ENCODE peak calls at places on chromosomes 11 and 22, in nine cellular contexts. P is WERI-Rb-1, A is nephron progenitor cell, K is A549, H is lung, B is BE2C, T is fibroblast of mammary gland, U is left ventricle myocardium inferior, C is heart left ventricle. I is an unnamed sample.

GRCh38 chr11:62592989-62593421 is 1.7 kb upstream of the TUT1 start:
- DNase-seq in P (no peak), A (no peak), K (no peak), H (no peak), B (no peak), T (no peak), U (no peak), C (no peak), I (no peak)

GRCh38 chr11:11876458-11876857 is 34.7 kb downstream of the USP47 start:
- DNase-seq in P (no peak), A (no peak), K (peak), H (no peak), B (peak), T (peak), U (no peak), C (no peak), I (no peak)

GRCh38 chr11:11975201-11976092 is 33.0 kb downstream of the DKK3 start:
- DNase-seq in P (peak), A (no peak), K (no peak), H (no peak), B (no peak), T (no peak), U (no peak), C (no peak), I (no peak)

GRCh38 chr11:69938206-69938605 is 119.0 kb upstream of the FGF3 start:
- DNase-seq in P (no peak), A (no peak), K (no peak), H (no peak), B (no peak), T (no peak), U (peak), C (no peak), I (no peak)

GRCh38 chr22:22520667-22521602 is 865 bp upstream of the ZNF280A start:
- DNase-seq in P (no peak), A (no peak), K (no peak), H (no peak), B (no peak), T (no peak), U (no peak), C (no peak), I (no peak)

GRCh38 chr11:66026017-66026529 is at the start of gene CATSPER1:
- DNase-seq in P (no peak), A (no peak), K (no peak), H (no peak), B (no peak), T (no peak), U (no peak), C (no peak), I (no peak)

GRCh38 chr11:94729352-94729751 is 38.8 kb upstream of the AMOTL1 start:
- DNase-seq in P (no peak), A (no peak), K (no peak), H (no peak), B (no peak), T (no peak), U (no peak), C (no peak), I (no peak)

GRCh38 chr11:68749501-68750196 is 1.7 kb downstream of the TESMIN start:
- DNase-seq in P (no peak), A (no peak), K (no peak), H (no peak), B (no peak), T (peak), U (no peak), C (no peak), I (no peak)

GRCh38 chr11:3222941-3223905 is 4.6 kb upstream of the MRGPRG start:
- DNase-seq in P (no peak), A (no peak), K (no peak), H (no peak), B (no peak), T (no peak), U (no peak), C (no peak), I (no peak)

GRCh38 chr11:44619931-44620725 is 54.7 kb downstream of the CD82 start:
- DNase-seq in P (peak), A (no peak), K (no peak), H (peak), B (no peak), T (no peak), U (peak), C (peak), I (peak)

GRCh38 chr11:74018331-74019005 is 9.6 kb upstream of the UCP3 start:
- DNase-seq in P (no peak), A (no peak), K (no peak), H (peak), B (no peak), T (peak), U (peak), C (peak), I (no peak)

GRCh38 chr11:93775289-93775688 is 8.8 kb upstream of the MED17 start:
- DNase-seq in P (peak), A (peak), K (peak), H (no peak), B (peak), T (no peak), U (no peak), C (no peak), I (no peak)

GRCh38 chr11:94271885-94272372 is 32.5 kb upstream of the IZUMO1R start:
- DNase-seq in P (no peak), A (no peak), K (no peak), H (no peak), B (no peak), T (no peak), U (no peak), C (no peak), I (no peak)

GRCh38 chr22:46185263-46185662 is 34.9 kb downstream of the PPARA start:
- DNase-seq in P (no peak), A (no peak), K (no peak), H (no peak), B (no peak), T (no peak), U (no peak), C (no peak), I (no peak)

GRCh38 chr11:9990221-9990973 is 303.6 kb downstream of the SBF2 start:
- DNase-seq in P (no peak), A (no peak), K (peak), H (no peak), B (no peak), T (peak), U (no peak), C (no peak), I (no peak)

GRCh38 chr22:47199261-47199948 is 437.0 kb downstream of the TBC1D22A start:
- DNase-seq in P (no peak), A (no peak), K (no peak), H (peak), B (no peak), T (no peak), U (no peak), C (peak), I (peak)

GRCh38 chr11:57276169-57276854 is 39.3 kb upstream of the APLNR start:
- DNase-seq in P (no peak), A (no peak), K (no peak), H (no peak), B (no peak), T (no peak), U (no peak), C (no peak), I (no peak)

GRCh38 chr11:64313491-64314145 is 3.7 kb downstream of the TRMT112 start:
- DNase-seq in P (no peak), A (no peak), K (no peak), H (no peak), B (no peak), T (peak), U (peak), C (peak), I (no peak)

GRCh38 chr11:2886936-2887335 is 1.4 kb upstream of the CDKN1C start:
- DNase-seq in P (no peak), A (no peak), K (no peak), H (no peak), B (no peak), T (no peak), U (no peak), C (no peak), I (no peak)

GRCh38 chr22:29723766-29724165 is 4.0 kb downstream of the CABP7 start:
- DNase-seq in P (no peak), A (no peak), K (no peak), H (no peak), B (no peak), T (no peak), U (no peak), C (no peak), I (no peak)

GRCh38 chr22:29727248-29727551 is 7.4 kb downstream of the CABP7 start:
- DNase-seq in P (peak), A (peak), K (peak), H (no peak), B (peak), T (peak), U (peak), C (no peak), I (no peak)

GRCh38 chr22:29724843-29725242 is 5.0 kb downstream of the CABP7 start:
- DNase-seq in P (no peak), A (no peak), K (no peak), H (no peak), B (no peak), T (no peak), U (no peak), C (no peak), I (no peak)

GRCh38 chr22:29726512-29727247 is 6.9 kb downstream of the CABP7 start:
- DNase-seq in P (no peak), A (no peak), K (no peak), H (no peak), B (no peak), T (peak), U (no peak), C (no peak), I (no peak)

DNA sequence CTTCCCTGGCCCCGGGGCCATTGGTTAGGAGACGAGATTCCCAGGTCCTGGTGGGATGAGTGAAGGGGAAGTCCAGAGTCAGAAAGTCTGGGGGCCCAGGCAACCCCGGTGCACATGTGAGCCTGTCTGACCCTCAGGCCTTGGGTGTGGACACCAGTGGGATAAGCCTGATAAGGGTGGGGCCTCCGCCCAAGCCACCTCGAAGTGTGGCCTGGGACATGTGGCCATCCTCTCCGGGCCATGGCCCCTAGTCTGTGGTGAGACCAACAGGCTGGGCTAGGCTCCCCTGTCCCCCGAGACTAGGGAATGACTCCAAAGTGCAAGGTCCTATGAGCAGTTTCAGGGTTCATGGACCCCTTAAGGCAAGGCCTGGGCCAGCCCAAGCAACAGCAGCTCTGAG is 6.3 kb downstream of the CABP7 start:
- DNase-seq in P (no peak), A (no peak), K (no peak), H (no peak), B (no peak), T (no peak), U (no peak), C (no peak), I (no peak)
- TF ChIP-seq CTCF in P (no peak), A (no peak), K (no peak), H (no peak), B (no peak), T (no peak), U (no peak), C (no peak), I (no peak)

GRCh38 chr11:116895053-116895757 is 57.8 kb upstream of the APOA1 start:
- DNase-seq in P (peak), A (peak), K (peak), H (no peak), B (peak), T (no peak), U (no peak), C (peak), I (no peak)
- TF ChIP-seq CTCF in P (peak), A (peak), K (no peak), H (no peak), B (peak), T (peak), U (peak), C (peak), I (no peak)

DNA sequence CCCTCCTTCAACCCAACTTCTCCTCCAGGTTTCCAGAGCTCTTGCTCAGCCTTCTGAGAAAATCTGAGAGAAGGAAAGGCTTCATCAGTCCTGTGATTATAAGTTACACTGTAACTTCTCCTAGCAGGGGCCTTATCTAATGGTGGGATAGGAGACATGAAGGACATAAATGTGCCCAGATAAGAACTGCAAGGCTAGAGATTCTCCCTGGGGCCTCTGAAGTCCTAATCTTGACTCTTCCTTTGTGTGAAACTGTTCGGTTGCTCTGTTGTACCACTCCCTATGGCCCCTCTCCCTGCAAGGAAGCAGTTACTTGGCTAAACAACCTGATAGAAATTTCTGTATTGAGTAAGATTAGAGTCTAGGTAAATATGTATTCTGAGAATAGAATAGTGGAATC is 780.9 kb downstream of the ETS1 start:
- DNase-seq in P (no peak), A (no peak), K (no peak), H (no peak), B (no peak), T (no peak), U (no peak), C (no peak), I (no peak)
- TF ChIP-seq CTCF in P (no peak), A (no peak), K (no peak), H (no peak), B (no peak), T (no peak), U (no peak), C (no peak), I (no peak)

GRCh38 chr11:131906963-131907362 is 536.5 kb downstream of the NTM start:
- DNase-seq in P (no peak), A (no peak), K (no peak), H (no peak), B (no peak), T (peak), U (no peak), C (no peak), I (no peak)
- TF ChIP-seq CTCF in P (no peak), A (no peak), K (no peak), H (no peak), B (no peak), T (peak), U (peak), C (peak), I (no peak)

GRCh38 chr11:47980907-47981621 is 705 bp downstream of the PTPRJ start:
- DNase-seq in P (peak), A (peak), K (peak), H (peak), B (peak), T (no peak), U (peak), C (peak), I (peak)
- TF ChIP-seq CTCF in P (peak), A (no peak), K (no peak), H (no peak), B (no peak), T (no peak), U (peak), C (no peak), I (no peak)

GRCh38 chr11:134757633-134758032 is 345.6 kb upstream of the B3GAT1 start:
- DNase-seq in P (no peak), A (no peak), K (no peak), H (no peak), B (no peak), T (no peak), U (no peak), C (no peak), I (no peak)
- TF ChIP-seq CTCF in P (no peak), A (no peak), K (no peak), H (no peak), B (no peak), T (no peak), U (no peak), C (no peak), I (no peak)

GRCh38 chr11:32432565-32433248 is 2.6 kb downstream of the WT1 start:
- DNase-seq in P (no peak), A (no peak), K (no peak), H (no peak), B (no peak), T (no peak), U (no peak), C (no peak), I (no peak)

GRCh38 chr11:32428665-32429293 is 6.6 kb downstream of the WT1 start:
- DNase-seq in P (no peak), A (peak), K (no peak), H (no peak), B (no peak), T (no peak), U (no peak), C (no peak), I (no peak)

GRCh38 chr11:32429477-32429876 is 5.9 kb downstream of the WT1 start:
- DNase-seq in P (no peak), A (peak), K (no peak), H (no peak), B (no peak), T (no peak), U (no peak), C (no peak), I (no peak)

GRCh38 chr11:32431657-32432056 is 3.7 kb downstream of the WT1 start:
- DNase-seq in P (no peak), A (peak), K (no peak), H (no peak), B (no peak), T (no peak), U (no peak), C (no peak), I (no peak)

GRCh38 chr11:32430586-32431357 is 4.6 kb downstream of the WT1 start:
- DNase-seq in P (no peak), A (peak), K (no peak), H (no peak), B (no peak), T (no peak), U (no peak), C (no peak), I (peak)
- TF ChIP-seq CTCF in P (peak), A (peak), K (no peak), H (no peak), B (no peak), T (peak), U (peak), C (no peak), I (no peak)

DNA sequence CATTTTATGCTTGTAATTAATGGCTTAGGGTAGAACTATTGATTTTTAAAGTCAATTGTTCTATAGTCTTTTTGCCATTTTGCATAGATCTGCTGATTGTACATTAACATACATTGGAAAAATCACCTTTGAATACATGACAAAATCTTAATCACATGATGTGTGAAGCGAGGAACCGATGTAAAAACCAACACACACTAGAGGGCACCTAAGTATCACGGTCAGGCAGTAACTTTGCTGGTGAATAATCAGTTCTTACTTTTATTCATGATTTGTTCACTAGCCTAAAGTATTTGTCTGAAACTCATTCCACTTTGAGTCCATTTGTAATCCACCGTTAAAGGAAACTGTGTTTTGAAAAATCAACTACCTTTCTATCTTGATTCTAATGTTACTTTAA is 28.2 kb downstream of the JHY start:
- DNase-seq in P (peak), A (no peak), K (peak), H (no peak), B (no peak), T (peak), U (no peak), C (no peak), I (no peak)
- TF ChIP-seq CTCF in P (peak), A (peak), K (peak), H (no peak), B (peak), T (peak), U (peak), C (peak), I (no peak)

DNA sequence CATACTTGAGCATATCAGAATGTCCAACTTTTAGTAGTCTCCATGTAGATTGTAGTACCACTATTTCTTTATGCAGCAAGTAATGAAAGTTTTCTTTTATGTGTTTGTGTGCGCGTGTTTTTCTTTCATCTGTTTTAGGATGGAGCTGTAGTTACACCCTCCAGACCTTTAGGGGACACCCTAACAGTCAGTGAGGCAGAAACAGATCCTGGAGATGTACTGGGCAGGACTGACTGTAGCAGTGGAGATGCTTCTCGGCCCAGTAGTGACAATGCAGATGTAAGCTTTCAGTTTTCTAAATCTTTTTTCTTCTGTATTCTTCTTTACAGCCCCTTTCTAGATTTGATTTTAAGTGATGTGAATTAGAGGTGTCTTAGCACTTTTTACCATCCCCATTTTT is 79.9 kb upstream of the GRIK4 start:
- DNase-seq in P (no peak), A (no peak), K (peak), H (no peak), B (no peak), T (peak), U (no peak), C (no peak), I (no peak)
- TF ChIP-seq CTCF in P (peak), A (no peak), K (peak), H (no peak), B (peak), T (peak), U (peak), C (peak), I (no peak)

GRCh38 chr11:78397398-78397797 is 20.2 kb downstream of the GAB2 start:
- DNase-seq in P (no peak), A (no peak), K (no peak), H (no peak), B (no peak), T (no peak), U (no peak), C (no peak), I (no peak)
- TF ChIP-seq CTCF in P (no peak), A (no peak), K (no peak), H (no peak), B (no peak), T (no peak), U (no peak), C (no peak), I (no peak)

I was measured in mesothelial cell of epicardium.